ENCODE peak calls at places on chromosomes 7 and 10, in five cellular contexts. G is CD8-positive, alpha-beta memory T cell; F is colonic mucosa; Z is suprapubic skin; V is tibial artery. J is an unnamed sample.

GRCh38 chr7:142603870-142604448 is 145.3 kb upstream of the PRSS1 start:
- DNase-seq in G (peak; percentile 40), F (peak; percentile 57), Z (no peak), V (no peak), J (peak; percentile 59)

GRCh38 chr10:104323721-104324686 is 14.3 kb downstream of the ITPRIP start:
- DNase-seq in G (no peak), F (no peak), Z (no peak), V (peak; percentile 74), J (no peak)

GRCh38 chr10:37839243-37839642 is 18.2 kb downstream of the ZNF248 start:
- DNase-seq in G (no peak), F (no peak), Z (no peak), V (no peak), J (no peak)

GRCh38 chr10:122560279-122560804 is at the start of gene DMBT1:
- DNase-seq in G (no peak), F (no peak), Z (no peak), V (peak; percentile 29), J (no peak)

GRCh38 chr7:78985509-78985908 is 468.0 kb downstream of the MAGI2 start:
- DNase-seq in G (no peak), F (no peak), Z (no peak), V (no peak), J (no peak)

GRCh38 chr10:97445357-97445721 is 467 bp downstream of the EXOSC1 start:
- DNase-seq in G (no peak), F (no peak), Z (no peak), V (no peak), J (no peak)

GRCh38 chr10:126066491-126066890 is 170.1 kb downstream of the FANK1 start:
- DNase-seq in G (no peak), F (no peak), Z (no peak), V (no peak), J (no peak)

GRCh38 chr10:118760265-118760664 is 5.5 kb upstream of the CACUL1 start:
- DNase-seq in G (no peak), F (no peak), Z (no peak), V (no peak), J (no peak)

GRCh38 chr7:50142421-50143113 is 49.5 kb upstream of the ZPBP start:
- DNase-seq in G (peak; percentile 45), F (no peak), Z (no peak), V (no peak), J (peak; percentile 62)

GRCh38 chr10:79320785-79321493 is 26.3 kb upstream of the PPIF start:
- DNase-seq in G (no peak), F (no peak), Z (no peak), V (no peak), J (no peak)

GRCh38 chr7:148723846-148724245 is 25.1 kb downstream of the CUL1 start:
- DNase-seq in G (no peak), F (no peak), Z (no peak), V (no peak), J (no peak)

GRCh38 chr7:111224354-111225231 is 133.7 kb downstream of the LRRN3 start:
- DNase-seq in G (no peak), F (no peak), Z (no peak), V (no peak), J (no peak)

GRCh38 chr7:4479367-4480039 is 202.6 kb upstream of the FOXK1 start:
- DNase-seq in G (no peak), F (peak; percentile 22), Z (no peak), V (no peak), J (peak; percentile 4)

GRCh38 chr7:23622469-23622868 is 25.3 kb downstream of the CCDC126 start:
- DNase-seq in G (no peak), F (no peak), Z (no peak), V (no peak), J (no peak)

GRCh38 chr10:116105259-116105658 is 167.7 kb downstream of the GFRA1 start:
- DNase-seq in G (no peak), F (no peak), Z (no peak), V (no peak), J (no peak)

GRCh38 chr10:52453501-52453900 is 139.4 kb downstream of the DKK1 start:
- DNase-seq in G (no peak), F (no peak), Z (no peak), V (no peak), J (no peak)

GRCh38 chr10:75261813-75262725 is 26.3 kb upstream of the COMTD1 start:
- DNase-seq in G (no peak), F (peak; percentile 48), Z (no peak), V (no peak), J (no peak)

GRCh38 chr7:30503273-30504212 is 1.1 kb downstream of the GGCT start:
- DNase-seq in G (no peak), F (no peak), Z (no peak), V (no peak), J (no peak)

GRCh38 chr10:99854860-99855259 is 72.4 kb downstream of the ABCC2 start:
- DNase-seq in G (no peak), F (no peak), Z (no peak), V (no peak), J (no peak)

GRCh38 chr7:154675560-154675959 is 327.4 kb downstream of the PAXIP1 start:
- DNase-seq in G (no peak), F (no peak), Z (no peak), V (no peak), J (no peak)

GRCh38 chr10:5284311-5285057 is 80.3 kb upstream of the UCN3 start:
- DNase-seq in G (no peak), F (no peak), Z (no peak), V (no peak), J (peak; percentile 11)

GRCh38 chr10:80204801-80205477 is 398 bp downstream of the ANXA11 start:
- DNase-seq in G (peak; percentile 70), F (peak; percentile 44), Z (no peak), V (no peak), J (no peak)

GRCh38 chr7:90994601-90995000 is 269.6 kb upstream of the FZD1 start:
- DNase-seq in G (no peak), F (no peak), Z (no peak), V (no peak), J (no peak)

GRCh38 chr10:79377557-79378382 is 30.5 kb downstream of the PPIF start:
- DNase-seq in G (no peak), F (no peak), Z (peak; percentile 24), V (peak; percentile 62), J (no peak)

GRCh38 chr7:2551418-2551817 is 3.9 kb downstream of the BRAT1 start:
- DNase-seq in G (no peak), F (no peak), Z (no peak), V (no peak), J (no peak)

GRCh38 chr7:19899517-19899916 is 126.1 kb upstream of the TMEM196 start:
- DNase-seq in G (no peak), F (no peak), Z (no peak), V (no peak), J (no peak)

GRCh38 chr7:38276096-38276857 is 2.8 kb upstream of the TARP start:
- DNase-seq in G (no peak), F (no peak), Z (no peak), V (no peak), J (no peak)

GRCh38 chr7:30365626-30366025 is 81.2 kb downstream of the ZNRF2 start:
- DNase-seq in G (no peak), F (no peak), Z (no peak), V (no peak), J (no peak)

GRCh38 chr10:31623466-31623865 is 304.4 kb downstream of the ZEB1 start:
- DNase-seq in G (no peak), F (no peak), Z (no peak), V (peak; percentile 76), J (no peak)

GRCh38 chr7:54678763-54679396 is 80.1 kb downstream of the SEC61G start:
- DNase-seq in G (no peak), F (no peak), Z (no peak), V (no peak), J (no peak)

GRCh38 chr10:124865676-124866075 is 64.1 kb downstream of the ABRAXAS2 start:
- DNase-seq in G (no peak), F (no peak), Z (no peak), V (no peak), J (no peak)

GRCh38 chr7:44074349-44074695 is 8.0 kb downstream of the POLM start:
- DNase-seq in G (no peak), F (no peak), Z (no peak), V (no peak), J (no peak)

GRCh38 chr7:117630501-117630900 is 150.7 kb downstream of the CFTR start:
- DNase-seq in G (no peak), F (no peak), Z (no peak), V (no peak), J (no peak)

GRCh38 chr7:31137234-31137633 is 85.1 kb downstream of the ADCYAP1R1 start:
- DNase-seq in G (no peak), F (no peak), Z (no peak), V (no peak), J (no peak)

GRCh38 chr10:90921906-90922305 is 1.0 kb upstream of the ANKRD1 start:
- DNase-seq in G (no peak), F (no peak), Z (no peak), V (no peak), J (no peak)

GRCh38 chr10:32954545-32955298 is 3.3 kb downstream of the ITGB1 start:
- DNase-seq in G (no peak), F (no peak), Z (no peak), V (no peak), J (no peak)
- H3K4me1 ChIP-seq in G (peaks cover 45% of the 10 kb centered on the region), F (peaks cover 10% of the 10 kb centered on the region), Z (peaks cover 78% of the 10 kb centered on the region), V (peaks cover 44% of the 10 kb centered on the region), J (peaks cover 70% of the 10 kb centered on the region)

GRCh38 chr10:45582386-45582781 is 90.2 kb downstream of the ZFAND4 start:
- DNase-seq in G (no peak), F (no peak), Z (no peak), V (no peak), J (no peak)
- H3K27ac ChIP-seq in G (no peak overlapping the region), F (no peak overlapping the region), Z (no peak overlapping the region), V (no peak overlapping the region), J (no peak overlapping the region)

DNA sequence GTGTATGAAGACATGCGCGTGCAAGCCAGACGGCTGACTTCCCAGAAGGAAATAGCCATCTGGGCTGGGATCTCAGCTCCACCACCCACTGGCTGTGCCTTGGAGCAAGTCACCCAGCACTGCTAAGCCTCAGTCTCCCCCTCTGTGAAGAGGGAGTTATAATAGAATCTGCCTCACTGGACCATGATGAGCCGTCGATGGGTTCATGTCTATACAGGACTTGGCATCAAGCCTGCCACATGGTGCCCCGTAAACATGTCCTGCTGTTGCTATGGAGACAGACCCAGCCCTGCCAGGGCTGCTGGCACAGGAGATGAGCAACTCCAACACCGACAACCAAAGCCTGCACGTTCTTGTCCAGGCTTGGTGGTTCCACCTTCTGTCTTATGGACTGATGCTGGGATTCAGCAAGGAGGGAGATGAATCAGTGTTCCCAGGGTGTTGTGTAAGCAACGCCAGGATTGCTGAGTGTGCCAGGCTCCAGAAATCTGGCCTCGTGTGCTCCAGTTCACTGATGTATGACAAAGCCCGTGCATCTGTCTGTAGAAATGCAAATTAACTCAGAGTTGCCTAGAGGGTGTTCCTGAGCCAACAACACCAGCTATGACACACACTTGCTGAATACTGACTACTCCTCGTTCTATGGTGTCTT is 5.6 kb downstream of the GPR15LG start:
- DNase-seq in G (peak; percentile 57), F (no peak), Z (no peak), V (no peak), J (peak; percentile 18)
- H3K4me3 ChIP-seq in G (no peak overlapping the region), F (no peak overlapping the region), Z (no peak overlapping the region), V (no peak overlapping the region), J (no peak overlapping the region)

DNA sequence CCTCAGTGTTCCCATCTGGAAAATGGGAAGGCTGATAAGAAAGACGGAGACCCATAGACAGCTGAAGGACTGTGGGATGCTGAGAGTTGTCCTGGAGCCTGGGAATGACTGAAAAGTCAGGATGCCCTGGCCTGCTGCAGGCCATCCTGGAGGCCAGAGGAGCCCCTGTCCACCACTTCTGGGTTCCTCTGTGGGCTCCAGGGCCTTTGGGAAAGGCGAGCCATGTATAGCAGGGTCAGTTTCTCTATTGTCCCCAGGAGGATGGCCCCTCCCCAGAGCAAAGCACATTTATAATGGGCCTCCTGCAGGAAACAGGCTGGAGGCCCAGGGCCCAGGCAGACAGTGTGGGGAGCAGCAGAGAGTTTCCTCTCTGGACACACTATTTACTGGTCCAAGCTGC is 471.4 kb upstream of the MGMT start:
- DNase-seq in G (no peak), F (no peak), Z (no peak), V (no peak), J (no peak)
- H3K4me1 ChIP-seq in G (no peaks in the 10 kb centered on the region), F (no peaks in the 10 kb centered on the region), Z (no peaks in the 10 kb centered on the region), V (no peaks in the 10 kb centered on the region), J (no peaks in the 10 kb centered on the region)

J was measured in CD4-positive, alpha-beta memory T cell.